ENCODE peak calls at places on chromosomes 11 and 22, in nine cellular contexts. A is cardiac muscle cell; C is sigmoid colon; P is psoas muscle; R is A673; O is CD8-positive, alpha-beta T cell; V is SK-N-SH; E is right atrium auricular region; Y is left ventricle myocardium inferior. H is an unnamed sample. For H3K9me3, the result is how much of the 10 kb centered on the place peaks cover.

GRCh38 chr11:88206746-88207145 is 31.5 kb upstream of the RAB38 start:
- DNase-seq in A (no peak), C (no peak), P (no peak), R (no peak), O (no peak), V (no peak), E (no peak), Y (no peak), H (no peak)

GRCh38 chr11:32137263-32137662 is 46.4 kb downstream of the RCN1 start:
- DNase-seq in A (peak), C (no peak), P (no peak), R (peak), O (no peak), V (no peak), E (no peak), Y (no peak), H (no peak)

GRCh38 chr11:71936825-71937224 is 8.0 kb downstream of the RNF121 start:
- DNase-seq in A (peak), C (no peak), P (no peak), R (no peak), O (no peak), V (peak), E (no peak), Y (no peak), H (no peak)

GRCh38 chr22:50527921-50528681 is 1.7 kb downstream of the TYMP start:
- DNase-seq in A (no peak), C (no peak), P (peak), R (no peak), O (no peak), V (no peak), E (no peak), Y (no peak), H (no peak)

GRCh38 chr11:105923814-105924213 is 98.2 kb downstream of the MSANTD4 start:
- DNase-seq in A (peak), C (no peak), P (no peak), R (no peak), O (no peak), V (no peak), E (no peak), Y (no peak), H (no peak)

GRCh38 chr22:46070722-46071450 is 79.4 kb upstream of the PPARA start:
- DNase-seq in A (peak), C (peak), P (peak), R (peak), O (no peak), V (peak), E (no peak), Y (peak), H (no peak)

GRCh38 chr11:120424970-120425332 is 86.6 kb upstream of the GRIK4 start:
- DNase-seq in A (no peak), C (no peak), P (no peak), R (no peak), O (no peak), V (no peak), E (no peak), Y (no peak), H (no peak)

GRCh38 chr11:2269601-2270321 is 627 bp downstream of the ASCL2 start:
- DNase-seq in A (peak), C (no peak), P (no peak), R (peak), O (peak), V (peak), E (peak), Y (no peak), H (peak)

GRCh38 chr22:24358105-24358836 is 69.1 kb upstream of the ADORA2A start:
- DNase-seq in A (no peak), C (no peak), P (no peak), R (no peak), O (no peak), V (no peak), E (no peak), Y (no peak), H (no peak)

GRCh38 chr11:827146-827860 is 416 bp upstream of the CRACR2B start:
- DNase-seq in A (no peak), C (no peak), P (no peak), R (no peak), O (no peak), V (peak), E (no peak), Y (no peak), H (no peak)

GRCh38 chr11:134228625-134229024 is 4.2 kb downstream of the VPS26B start:
- DNase-seq in A (no peak), C (no peak), P (no peak), R (no peak), O (peak), V (no peak), E (no peak), Y (no peak), H (no peak)

GRCh38 chr11:44912270-44912987 is 38.3 kb downstream of the TP53I11 start:
- DNase-seq in A (no peak), C (no peak), P (no peak), R (no peak), O (no peak), V (no peak), E (no peak), Y (peak), H (no peak)

GRCh38 chr11:94418123-94418770 is 17.0 kb upstream of the GPR83 start:
- DNase-seq in A (no peak), C (no peak), P (no peak), R (no peak), O (no peak), V (no peak), E (no peak), Y (no peak), H (no peak)

GRCh38 chr22:20013382-20013871 is 3.2 kb downstream of the ARVCF start:
- DNase-seq in A (peak), C (peak), P (peak), R (peak), O (no peak), V (peak), E (no peak), Y (peak), H (no peak)

GRCh38 chr22:27416553-27417427 is 384.8 kb downstream of the MN1 start:
- DNase-seq in A (peak), C (no peak), P (no peak), R (peak), O (no peak), V (peak), E (no peak), Y (no peak), H (peak)

GRCh38 chr11:95985174-95985808 is 61.4 kb upstream of the MTMR2 start:
- DNase-seq in A (peak), C (no peak), P (no peak), R (no peak), O (no peak), V (no peak), E (no peak), Y (no peak), H (no peak)

GRCh38 chr11:68939583-68940555 is 36.2 kb downstream of the IGHMBP2 start:
- DNase-seq in A (no peak), C (no peak), P (no peak), R (peak), O (no peak), V (no peak), E (no peak), Y (no peak), H (no peak)

GRCh38 chr11:57459112-57460016 is 964 bp upstream of the RTN4RL2 start:
- DNase-seq in A (no peak), C (no peak), P (no peak), R (no peak), O (no peak), V (peak), E (no peak), Y (no peak), H (no peak)

GRCh38 chr11:16911658-16912057 is 102.6 kb downstream of the PLEKHA7 start:
- DNase-seq in A (no peak), C (no peak), P (no peak), R (no peak), O (no peak), V (no peak), E (no peak), Y (no peak), H (no peak)

GRCh38 chr11:2794419-2794795 is 91.2 kb downstream of the CDKN1C start:
- DNase-seq in A (no peak), C (peak), P (peak), R (no peak), O (no peak), V (no peak), E (no peak), Y (peak), H (no peak)

GRCh38 chr11:71302911-71303310 is 50.5 kb upstream of the SHANK2 start:
- DNase-seq in A (no peak), C (no peak), P (no peak), R (no peak), O (no peak), V (no peak), E (peak), Y (no peak), H (no peak)

GRCh38 chr11:72762641-72763304 is 10.6 kb upstream of the ARAP1 start:
- DNase-seq in A (no peak), C (no peak), P (no peak), R (no peak), O (no peak), V (no peak), E (no peak), Y (no peak), H (no peak)

GRCh38 chr11:57798905-57799559 is 37.4 kb downstream of the CTNND1 start:
- DNase-seq in A (peak), C (no peak), P (no peak), R (no peak), O (no peak), V (no peak), E (no peak), Y (no peak), H (peak)

GRCh38 chr11:123062892-123063395 is 1.0 kb upstream of the HSPA8 start:
- DNase-seq in A (peak), C (no peak), P (no peak), R (peak), O (no peak), V (no peak), E (no peak), Y (no peak), H (no peak)

GRCh38 chr11:47234669-47235075 is 13.9 kb downstream of the ACP2 start:
- DNase-seq in A (peak), C (peak), P (no peak), R (no peak), O (peak), V (peak), E (no peak), Y (no peak), H (peak)

GRCh38 chr22:30433227-30433626 is 7.7 kb downstream of the MTFP1 start:
- DNase-seq in A (no peak), C (no peak), P (no peak), R (no peak), O (no peak), V (no peak), E (no peak), Y (no peak), H (no peak)

GRCh38 chr11:15793032-15793996 is 563.0 kb downstream of the SOX6 start:
- DNase-seq in A (peak), C (no peak), P (no peak), R (no peak), O (no peak), V (no peak), E (no peak), Y (no peak), H (no peak)

GRCh38 chr11:85076535-85077330 is 550.4 kb downstream of the DLG2 start:
- DNase-seq in A (no peak), C (no peak), P (no peak), R (no peak), O (no peak), V (no peak), E (no peak), Y (no peak), H (no peak)

GRCh38 chr22:37498289-37498909 is 12.2 kb upstream of the MFNG start:
- DNase-seq in A (no peak), C (no peak), P (no peak), R (peak), O (peak), V (peak), E (no peak), Y (no peak), H (no peak)

GRCh38 chr11:95534809-95535208 is 254.8 kb downstream of the FAM76B start:
- DNase-seq in A (no peak), C (no peak), P (no peak), R (no peak), O (no peak), V (no peak), E (no peak), Y (no peak), H (no peak)

GRCh38 chr11:12702999-12703453 is 28.8 kb downstream of the TEAD1 start:
- DNase-seq in A (no peak), C (no peak), P (no peak), R (no peak), O (no peak), V (no peak), E (no peak), Y (no peak), H (no peak)

GRCh38 chr11:13465909-13466371 is 2.9 kb upstream of the BTBD10 start:
- DNase-seq in A (peak), C (no peak), P (no peak), R (peak), O (no peak), V (peak), E (no peak), Y (no peak), H (no peak)

GRCh38 chr11:106086135-106086534 is 8.7 kb downstream of the AASDHPPT start:
- DNase-seq in A (no peak), C (no peak), P (no peak), R (no peak), O (no peak), V (no peak), E (no peak), Y (no peak), H (no peak)

GRCh38 chr22:35688913-35689675 is 28.6 kb upstream of the APOL5 start:
- DNase-seq in A (no peak), C (no peak), P (no peak), R (peak), O (no peak), V (no peak), E (no peak), Y (no peak), H (no peak)

GRCh38 chr11:119585038-119585666 is 143.8 kb downstream of the NECTIN1 start:
- DNase-seq in A (peak), C (no peak), P (peak), R (peak), O (no peak), V (peak), E (no peak), Y (no peak), H (peak)

DNA sequence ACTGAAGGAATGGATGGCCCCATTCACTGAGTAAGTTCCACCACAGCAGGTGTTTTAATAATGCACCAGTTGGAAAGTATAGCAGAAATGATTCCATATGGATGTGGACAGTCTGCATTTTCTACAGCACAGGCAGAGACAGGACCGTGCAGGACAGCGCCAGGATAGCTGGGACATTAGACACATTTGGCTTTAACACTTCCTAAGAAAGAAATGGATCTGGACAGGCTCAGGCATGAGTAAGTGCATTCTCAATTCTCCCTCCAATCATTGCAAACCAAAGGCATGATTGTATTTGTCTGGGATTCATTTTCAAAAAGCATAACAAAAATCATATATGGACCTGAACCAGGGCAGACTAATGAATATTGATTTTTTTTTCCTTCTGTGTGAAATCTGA is 233.0 kb upstream of the POU2AF2 start:
- DNase-seq in A (no peak), C (no peak), P (no peak), R (no peak), O (no peak), V (no peak), E (no peak), Y (no peak), H (no peak)
- TF ChIP-seq CTCF in A (no peak), C (no peak), P (no peak), R (no peak), O (no peak), V (no peak), E (no peak), Y (no peak), H (no peak)

DNA sequence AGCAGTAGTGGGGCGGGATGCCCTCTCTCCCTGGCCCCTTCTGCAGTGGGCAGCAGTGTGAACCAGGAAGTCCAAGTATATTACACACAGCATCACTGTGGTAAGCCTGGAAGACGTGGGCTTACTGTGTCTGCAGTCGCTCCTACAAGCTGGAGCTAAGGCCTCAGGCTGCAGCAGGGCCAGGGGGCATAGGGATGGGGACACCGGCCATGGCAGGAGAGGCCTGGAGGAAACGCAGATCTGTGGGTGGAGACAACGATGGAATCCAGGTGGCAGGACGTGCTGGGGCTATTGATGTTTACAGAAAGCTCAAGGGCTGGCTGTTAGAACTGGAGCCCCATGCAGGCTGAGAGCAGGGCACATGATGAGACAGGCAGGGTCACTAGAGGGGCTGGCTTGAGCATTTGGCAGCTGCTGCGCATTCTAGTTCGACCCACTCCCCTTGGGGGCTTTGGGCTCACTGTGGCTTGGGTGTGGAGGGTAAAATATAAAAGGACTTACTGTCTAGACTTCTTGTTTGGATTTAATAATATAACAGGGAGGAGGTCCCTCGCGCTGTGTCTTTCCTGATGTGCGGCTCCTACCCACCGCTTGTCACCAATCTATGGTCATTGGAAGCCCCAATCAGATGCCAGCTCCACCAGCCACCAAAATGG is 539.5 kb downstream of the TBC1D22A start:
- DNase-seq in A (no peak), C (no peak), P (no peak), R (no peak), O (no peak), V (no peak), E (peak), Y (no peak), H (no peak)
- H3K9me3 ChIP-seq in A (under half), C (under half), P (under half), R (under half), O (under half), V (under half), E (under half), Y (under half), H (under half)

DNA sequence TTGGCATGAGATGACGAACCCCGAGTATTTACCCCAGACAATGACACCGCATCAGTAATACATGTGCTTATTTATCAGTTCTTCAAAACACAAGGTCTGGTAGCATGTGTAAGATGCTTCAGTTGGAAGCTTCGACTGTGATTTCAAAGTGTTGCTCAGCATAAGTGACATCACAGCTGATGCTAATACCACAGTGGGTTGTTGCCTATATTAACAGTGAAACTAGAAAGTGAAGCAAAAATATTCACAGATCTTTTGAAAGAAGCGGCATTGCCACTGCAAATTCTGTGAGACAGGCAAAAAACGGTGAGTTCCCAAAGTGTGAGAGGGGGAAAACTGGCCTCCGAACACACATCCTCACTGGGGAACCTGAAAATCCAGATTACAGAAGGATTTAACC is 18.4 kb upstream of the TTC12 start:
- DNase-seq in A (no peak), C (no peak), P (no peak), R (no peak), O (no peak), V (no peak), E (no peak), Y (no peak), H (no peak)
- H3K4me3 ChIP-seq in A (no peak), C (no peak), P (no peak), R (no peak), O (no peak), V (no peak), E (no peak), Y (no peak), H (no peak)

DNA sequence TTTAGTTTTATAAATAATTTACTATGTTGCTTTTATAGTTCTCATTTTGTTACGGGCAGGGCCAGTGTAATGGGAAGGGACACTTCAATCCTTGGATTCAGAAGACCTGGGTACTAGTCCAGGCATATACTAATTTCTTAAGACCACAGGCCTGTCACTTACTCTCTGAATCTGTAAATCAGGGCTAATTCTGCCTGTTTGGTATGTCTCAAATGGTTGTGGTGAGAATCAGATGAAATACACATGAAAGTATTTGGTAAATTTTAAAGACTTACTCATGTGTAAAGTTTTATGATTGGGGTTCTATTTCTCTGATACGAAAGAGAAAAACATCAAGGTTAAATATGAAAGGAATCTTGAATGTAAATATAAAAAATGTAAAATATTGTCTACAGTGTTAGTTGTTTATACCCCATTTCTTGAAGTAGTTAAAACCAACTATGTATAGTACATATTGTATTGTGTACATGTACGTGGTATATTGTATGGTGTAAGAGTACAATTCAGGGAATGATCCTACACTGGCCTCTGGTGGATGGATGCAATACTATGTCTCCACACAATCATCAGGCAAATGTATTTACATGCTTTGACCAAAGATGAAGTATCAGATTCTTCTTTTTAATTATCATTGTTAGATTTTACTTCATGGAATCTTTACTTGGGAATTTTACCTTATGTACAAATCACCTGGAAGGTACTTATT is 24.5 kb upstream of the RAG2 start:
- DNase-seq in A (peak), C (no peak), P (no peak), R (peak), O (no peak), V (peak), E (no peak), Y (no peak), H (no peak)
- TF ChIP-seq CTCF in A (peak), C (peak), P (peak), R (peak), O (no peak), V (peak), E (peak), Y (peak), H (peak)

DNA sequence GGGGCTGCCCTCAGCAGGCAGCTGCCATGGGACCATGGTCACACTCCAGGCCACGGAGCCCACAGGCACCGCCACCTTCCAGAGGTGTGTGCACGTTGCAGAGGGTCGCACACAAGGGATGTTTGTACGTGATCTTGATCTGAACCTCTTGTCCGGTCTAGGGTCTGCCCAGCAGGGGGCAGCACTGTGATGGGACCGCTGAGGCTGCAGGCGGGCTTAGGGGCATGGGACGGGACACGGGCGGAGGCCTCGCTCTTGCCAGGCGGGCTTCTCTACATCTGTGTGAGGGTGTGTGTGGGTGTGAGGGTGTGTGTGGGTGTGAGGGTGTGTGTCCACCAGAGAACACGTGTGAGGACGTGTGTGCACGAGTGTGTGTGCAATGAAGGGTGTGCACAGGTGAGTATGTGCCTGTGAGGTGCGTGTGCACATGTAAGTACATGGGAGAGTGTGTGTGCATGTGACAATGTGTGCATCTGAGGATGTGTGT is 52.4 kb downstream of the CACNA1I start:
- DNase-seq in A (peak), C (no peak), P (peak), R (peak), O (peak), V (peak), E (no peak), Y (peak), H (no peak)
- H3K9me3 ChIP-seq in A (under half), C (under half), P (under half), R (under half), O (under half), V (under half), E (under half), Y (under half), H (under half)